ENCODE peak calls at places on chromosomes 2 and 18, in four cellular contexts. One of them, this sample, is unnamed.

GRCh38 chr2:70890469-70891065 is 45.1 kb upstream of the ATP6V1B1 start:
- DNase-seq in heart left ventricle: no peak
- DNase-seq in T-helper 1 cell: no peak
- DNase-seq in smooth muscle cell of the brain vasculature: no peak
- DNase-seq in this sample: peak

GRCh38 chr2:116023026-116023425 is 1580.6 kb downstream of the DPP10 start:
- DNase-seq in heart left ventricle: no peak
- DNase-seq in T-helper 1 cell: no peak
- DNase-seq in smooth muscle cell of the brain vasculature: no peak
- DNase-seq in this sample: no peak

GRCh38 chr18:76386886-76387285 is 108.2 kb downstream of the ZNF516 start:
- DNase-seq in heart left ventricle: no peak
- DNase-seq in T-helper 1 cell: no peak
- DNase-seq in smooth muscle cell of the brain vasculature: no peak
- DNase-seq in this sample: no peak

GRCh38 chr2:120105360-120105759 is 92.5 kb downstream of the EPB41L5 start:
- DNase-seq in heart left ventricle: no peak
- DNase-seq in T-helper 1 cell: no peak
- DNase-seq in smooth muscle cell of the brain vasculature: no peak
- DNase-seq in this sample: peak

GRCh38 chr18:77124452-77124922 is 8.1 kb downstream of the MBP start:
- DNase-seq in heart left ventricle: no peak
- DNase-seq in T-helper 1 cell: peak
- DNase-seq in smooth muscle cell of the brain vasculature: no peak
- DNase-seq in this sample: peak

GRCh38 chr2:112884869-112885502 is 26.0 kb upstream of the IL37 start:
- DNase-seq in heart left ventricle: no peak
- DNase-seq in T-helper 1 cell: peak
- DNase-seq in smooth muscle cell of the brain vasculature: no peak
- DNase-seq in this sample: peak

GRCh38 chr2:101036562-101036961 is 34.5 kb downstream of the RPL31 start:
- DNase-seq in heart left ventricle: no peak
- DNase-seq in T-helper 1 cell: no peak
- DNase-seq in smooth muscle cell of the brain vasculature: no peak
- DNase-seq in this sample: peak

GRCh38 chr2:96205238-96205637 is 3.4 kb downstream of the STARD7 start:
- DNase-seq in heart left ventricle: no peak
- DNase-seq in T-helper 1 cell: no peak
- DNase-seq in smooth muscle cell of the brain vasculature: no peak
- DNase-seq in this sample: no peak

GRCh38 chr2:241068136-241068941 is 33.7 kb downstream of the MTERF4 start:
- DNase-seq in heart left ventricle: no peak
- DNase-seq in T-helper 1 cell: no peak
- DNase-seq in smooth muscle cell of the brain vasculature: no peak
- DNase-seq in this sample: no peak

GRCh38 chr2:16130906-16131400 is 190.6 kb downstream of the MYCN start:
- DNase-seq in heart left ventricle: no peak
- DNase-seq in T-helper 1 cell: no peak
- DNase-seq in smooth muscle cell of the brain vasculature: no peak
- DNase-seq in this sample: no peak

GRCh38 chr2:64873472-64873924 is 115.7 kb upstream of the SLC1A4 start:
- DNase-seq in heart left ventricle: peak
- DNase-seq in T-helper 1 cell: peak
- DNase-seq in smooth muscle cell of the brain vasculature: no peak
- DNase-seq in this sample: peak